ENCODE peak calls at places on chromosomes 11 and 22, in eight cellular contexts. M, W, H, Q, I, E, Y and D are unnamed samples.

GRCh38 chr11:16876840-16877239 is 137.4 kb downstream of the PLEKHA7 start:
- DNase-seq in M (no peak), W (no peak), H (no peak), Q (no peak), I (no peak), E (no peak), Y (no peak), D (no peak)

GRCh38 chr11:66150140-66150539 is 80.1 kb downstream of the PACS1 start:
- DNase-seq in M (no peak), W (no peak), H (no peak), Q (no peak), I (no peak), E (no peak), Y (no peak), D (no peak)

GRCh38 chr11:10294289-10294953 is 402 bp upstream of the SBF2 start:
- DNase-seq in M (peak; percentile 44), W (no peak), H (no peak), Q (peak; percentile 65), I (peak; percentile 51), E (peak; percentile 48), Y (peak; percentile 67), D (no peak)

GRCh38 chr11:115939104-115939503 is 434.9 kb upstream of the CADM1 start:
- DNase-seq in M (no peak), W (no peak), H (no peak), Q (no peak), I (no peak), E (no peak), Y (no peak), D (no peak)

GRCh38 chr22:50630376-50630775 is 2.4 kb upstream of the ARSA start:
- DNase-seq in M (no peak), W (no peak), H (no peak), Q (no peak), I (no peak), E (no peak), Y (no peak), D (no peak)

GRCh38 chr11:65432686-65433582 is 10.3 kb downstream of the NEAT1 start:
- DNase-seq in M (peak; percentile 27), W (peak; percentile 72), H (no peak), Q (no peak), I (no peak), E (no peak), Y (no peak), D (no peak)

GRCh38 chr22:33568934-33569496 is 351.3 kb downstream of the LARGE1 start:
- DNase-seq in M (no peak), W (peak; percentile 62), H (no peak), Q (no peak), I (no peak), E (no peak), Y (no peak), D (no peak)

GRCh38 chr22:48757581-48757980 is 1070.1 kb downstream of the BRD1 start:
- DNase-seq in M (no peak), W (no peak), H (no peak), Q (peak; percentile 43), I (no peak), E (peak; percentile 15), Y (peak; percentile 21), D (peak; percentile 31)

GRCh38 chr11:22624742-22625447 is 728 bp downstream of the FANCF start:
- DNase-seq in M (peak; percentile 76), W (peak; percentile 81), H (no peak), Q (peak; percentile 88), I (no peak), E (peak; percentile 72), Y (peak; percentile 79), D (no peak)

GRCh38 chr11:68145120-68145866 is 24.1 kb upstream of the CHKA start:
- DNase-seq in M (peak; percentile 31), W (no peak), H (no peak), Q (no peak), I (no peak), E (no peak), Y (peak; percentile 79), D (no peak)

GRCh38 chr22:49960159-49960966 is at the start of gene PIM3:
- DNase-seq in M (peak; percentile 95), W (peak; percentile 99), H (peak; percentile 85), Q (peak; percentile 87), I (peak; percentile 90), E (peak; percentile 95), Y (peak; percentile 97), D (peak; percentile 94)

GRCh38 chr11:284081-285020 is 4.6 kb upstream of the PGGHG start:
- DNase-seq in M (no peak), W (no peak), H (no peak), Q (peak; percentile 45), I (no peak), E (peak; percentile 11), Y (peak; percentile 55), D (no peak)

GRCh38 chr22:46734830-46735453 is 3.1 kb downstream of the CERK start:
- DNase-seq in M (no peak), W (peak; percentile 88), H (no peak), Q (no peak), I (no peak), E (no peak), Y (peak; percentile 72), D (no peak)

GRCh38 chr11:45662665-45663485 is 2.5 kb downstream of the CHST1 start:
- DNase-seq in M (peak; percentile 15), W (no peak), H (no peak), Q (no peak), I (no peak), E (no peak), Y (peak; percentile 31), D (no peak)

GRCh38 chr11:65219930-65220213 is 38.1 kb downstream of the CAPN1 start:
- DNase-seq in M (no peak), W (no peak), H (no peak), Q (no peak), I (no peak), E (no peak), Y (no peak), D (no peak)

GRCh38 chr11:75403037-75403436 is 3.7 kb downstream of the RPS3 start:
- DNase-seq in M (no peak), W (no peak), H (no peak), Q (no peak), I (no peak), E (no peak), Y (no peak), D (no peak)

GRCh38 chr11:43833657-43834073 is 47.0 kb upstream of the ALKBH3 start:
- DNase-seq in M (peak; percentile 46), W (no peak), H (no peak), Q (no peak), I (no peak), E (no peak), Y (no peak), D (no peak)

GRCh38 chr11:72764503-72764902 is 12.3 kb upstream of the ARAP1 start:
- DNase-seq in M (no peak), W (no peak), H (no peak), Q (peak; percentile 82), I (no peak), E (no peak), Y (no peak), D (no peak)
- TF ChIP-seq CTCF in M (no peak), W (no peak), H (no peak), Q (peak; percentile 62), I (no peak), E (no peak), Y (no peak), D (no peak)

DNA sequence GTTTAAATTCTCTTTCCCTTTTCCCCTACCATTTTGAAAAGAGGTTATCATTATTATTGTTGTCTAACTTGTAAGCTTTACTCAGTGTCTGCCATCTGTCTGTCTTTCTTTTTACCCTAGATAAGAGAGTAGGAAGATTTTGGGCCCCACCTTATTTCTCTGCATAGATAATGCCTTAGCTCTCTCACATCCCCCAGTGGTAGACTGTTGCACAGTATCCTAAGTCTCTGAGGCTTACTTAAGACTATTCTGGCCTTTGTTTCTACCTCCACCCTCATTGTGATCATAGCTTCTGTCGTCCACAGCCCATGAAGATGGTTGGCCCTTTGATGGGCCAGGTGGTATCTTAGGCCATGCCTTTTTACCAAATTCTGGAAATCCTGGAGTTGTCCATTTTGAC is 3.6 kb upstream of the OR51L1 start:
- DNase-seq in M (no peak), W (no peak), H (no peak), Q (no peak), I (no peak), E (no peak), Y (no peak), D (no peak)
- TF ChIP-seq CTCF in M (peak; percentile 44), W (peak; percentile 45), H (no peak), Q (peak; percentile 16), I (no peak), E (no peak), Y (no peak), D (no peak)

GRCh38 chr11:128888034-128888985 is 2.8 kb upstream of the KCNJ5 start:
- DNase-seq in M (peak; percentile 54), W (no peak), H (no peak), Q (peak; percentile 59), I (no peak), E (no peak), Y (no peak), D (no peak)

GRCh38 chr11:128889657-128890213 is 1.4 kb upstream of the KCNJ5 start:
- DNase-seq in M (no peak), W (no peak), H (no peak), Q (no peak), I (no peak), E (no peak), Y (no peak), D (no peak)

GRCh38 chr11:128884703-128885338 is 6.3 kb upstream of the KCNJ5 start:
- DNase-seq in M (peak; percentile 60), W (peak; percentile 67), H (peak; percentile 62), Q (peak; percentile 78), I (peak; percentile 76), E (peak; percentile 77), Y (no peak), D (peak; percentile 73)

GRCh38 chr11:128884054-128884453 is 7.1 kb upstream of the KCNJ5 start:
- DNase-seq in M (no peak), W (no peak), H (no peak), Q (no peak), I (no peak), E (no peak), Y (no peak), D (no peak)

DNA sequence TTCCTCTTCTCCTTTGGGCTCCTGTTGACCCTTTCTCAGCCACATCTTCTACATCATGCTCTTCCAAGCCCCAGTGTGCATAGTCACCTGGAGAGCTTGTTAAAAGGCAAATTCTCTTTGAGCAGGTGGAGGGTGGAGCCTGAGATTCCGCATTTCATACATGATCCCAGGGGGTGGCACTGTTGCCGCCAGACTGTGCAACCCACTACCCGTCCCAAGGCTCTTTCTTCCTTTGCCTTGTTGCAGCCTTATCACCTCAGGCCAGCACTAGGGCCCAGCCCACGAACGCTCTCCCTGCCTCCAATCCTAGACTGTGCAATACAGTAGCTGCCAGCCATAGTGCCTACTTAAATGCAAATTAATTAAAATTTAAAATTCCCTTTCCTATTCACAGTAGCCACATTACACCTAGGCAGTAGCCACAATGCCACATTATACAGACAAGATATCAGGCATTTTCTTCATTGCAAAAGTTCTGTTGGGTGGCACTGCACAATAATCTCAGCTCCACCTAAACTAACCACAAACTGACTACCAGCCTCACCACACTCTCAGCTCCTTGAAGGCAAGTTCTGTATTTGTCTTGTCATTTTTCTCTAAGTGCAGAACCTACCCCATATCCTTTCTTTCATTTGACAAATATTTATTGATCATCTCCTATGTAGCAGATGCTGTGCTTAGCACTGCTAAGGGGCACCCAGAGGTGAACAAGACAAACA is 4.6 kb upstream of the KCNJ5 start:
- DNase-seq in M (no peak), W (peak; percentile 24), H (no peak), Q (no peak), I (peak; percentile 38), E (peak; percentile 59), Y (no peak), D (no peak)
- TF ChIP-seq CTCF in M (peak; percentile 44), W (peak; percentile 63), H (peak; percentile 51), Q (peak; percentile 38), I (no peak), E (no peak), Y (no peak), D (no peak)

GRCh38 chr11:18012906-18013781 is at the start of gene SERGEF:
- DNase-seq in M (peak; percentile 93), W (peak; percentile 95), H (peak; percentile 82), Q (peak; percentile 94), I (peak; percentile 85), E (peak; percentile 93), Y (peak; percentile 98), D (peak; percentile 71)
- TF ChIP-seq CTCF in M (peak; percentile 4), W (no peak), H (peak; percentile 24), Q (peak; percentile 24), I (no peak), E (no peak), Y (peak; percentile 56), D (peak; percentile 19)